ENCODE peak calls at places on chromosomes 11 and 22, in five cellular contexts. One of them, this sample, is unnamed.

GRCh38 chr11:106925245-106925644 is 93.0 kb downstream of the GUCY1A2 start:
- DNase-seq in astrocyte of the spinal cord: peak; percentile 14
- DNase-seq in endothelial cell: no peak
- DNase-seq in activated CD4-positive, CD25-positive, alpha-beta regulatory T cell: no peak
- DNase-seq in EL: peak; percentile 7
- DNase-seq in this sample: no peak

GRCh38 chr11:103798029-103798428 is 238.4 kb upstream of the DDI1 start:
- DNase-seq in astrocyte of the spinal cord: peak; percentile 69
- DNase-seq in endothelial cell: no peak
- DNase-seq in activated CD4-positive, CD25-positive, alpha-beta regulatory T cell: no peak
- DNase-seq in EL: peak; percentile 11
- DNase-seq in this sample: no peak

GRCh38 chr22:28043269-28043668 is 124.2 kb upstream of the PITPNB start:
- DNase-seq in astrocyte of the spinal cord: no peak
- DNase-seq in endothelial cell: no peak
- DNase-seq in activated CD4-positive, CD25-positive, alpha-beta regulatory T cell: no peak
- DNase-seq in EL: peak; percentile 30
- DNase-seq in this sample: no peak

GRCh38 chr11:33663121-33663520 is 37.5 kb downstream of the C11orf91 start:
- DNase-seq in astrocyte of the spinal cord: no peak
- DNase-seq in endothelial cell: no peak
- DNase-seq in activated CD4-positive, CD25-positive, alpha-beta regulatory T cell: no peak
- DNase-seq in EL: no peak
- DNase-seq in this sample: no peak

GRCh38 chr22:40236131-40236665 is 58.5 kb downstream of the TNRC6B start:
- DNase-seq in astrocyte of the spinal cord: no peak
- DNase-seq in endothelial cell: no peak
- DNase-seq in activated CD4-positive, CD25-positive, alpha-beta regulatory T cell: no peak
- DNase-seq in EL: no peak
- DNase-seq in this sample: no peak

GRCh38 chr11:120236169-120237107 is 3.5 kb upstream of the POU2F3 start:
- DNase-seq in astrocyte of the spinal cord: peak; percentile 26
- DNase-seq in endothelial cell: no peak
- DNase-seq in activated CD4-positive, CD25-positive, alpha-beta regulatory T cell: no peak
- DNase-seq in EL: peak; percentile 45
- DNase-seq in this sample: no peak

GRCh38 chr11:67648140-67648795 is 2.3 kb downstream of the ACY3 start:
- DNase-seq in astrocyte of the spinal cord: no peak
- DNase-seq in endothelial cell: peak; percentile 47
- DNase-seq in activated CD4-positive, CD25-positive, alpha-beta regulatory T cell: no peak
- DNase-seq in EL: no peak
- DNase-seq in this sample: no peak

GRCh38 chr22:39543095-39543494 is 10.5 kb upstream of the RPS19BP1 start:
- DNase-seq in astrocyte of the spinal cord: no peak
- DNase-seq in endothelial cell: peak; percentile 63
- DNase-seq in activated CD4-positive, CD25-positive, alpha-beta regulatory T cell: no peak
- DNase-seq in EL: peak; percentile 39
- DNase-seq in this sample: no peak

GRCh38 chr11:1888811-1889526 is 2.7 kb downstream of the PRR33 start:
- DNase-seq in astrocyte of the spinal cord: no peak
- DNase-seq in endothelial cell: no peak
- DNase-seq in activated CD4-positive, CD25-positive, alpha-beta regulatory T cell: no peak
- DNase-seq in EL: no peak
- DNase-seq in this sample: no peak

GRCh38 chr22:22207845-22208564 is 36.6 kb upstream of the VPREB1 start:
- DNase-seq in astrocyte of the spinal cord: peak; percentile 69
- DNase-seq in endothelial cell: peak; percentile 87
- DNase-seq in activated CD4-positive, CD25-positive, alpha-beta regulatory T cell: peak; percentile 70
- DNase-seq in EL: peak; percentile 63
- DNase-seq in this sample: no peak

GRCh38 chr22:45344339-45344738 is 34.6 kb downstream of the FAM118A start:
- DNase-seq in astrocyte of the spinal cord: peak; percentile 10
- DNase-seq in endothelial cell: peak; percentile 19
- DNase-seq in activated CD4-positive, CD25-positive, alpha-beta regulatory T cell: no peak
- DNase-seq in EL: no peak
- DNase-seq in this sample: no peak

GRCh38 chr11:125225401-125225800 is 60.9 kb downstream of the PKNOX2 start:
- DNase-seq in astrocyte of the spinal cord: no peak
- DNase-seq in endothelial cell: no peak
- DNase-seq in activated CD4-positive, CD25-positive, alpha-beta regulatory T cell: no peak
- DNase-seq in EL: no peak
- DNase-seq in this sample: no peak

GRCh38 chr22:44129614-44129976 is 51.1 kb upstream of the PARVG start:
- DNase-seq in astrocyte of the spinal cord: peak; percentile 32
- DNase-seq in endothelial cell: no peak
- DNase-seq in activated CD4-positive, CD25-positive, alpha-beta regulatory T cell: no peak
- DNase-seq in EL: peak; percentile 6
- DNase-seq in this sample: no peak

GRCh38 chr22:19766506-19767426 is 6.2 kb downstream of the TBX1 start:
- DNase-seq in astrocyte of the spinal cord: no peak
- DNase-seq in endothelial cell: peak; percentile 53
- DNase-seq in activated CD4-positive, CD25-positive, alpha-beta regulatory T cell: no peak
- DNase-seq in EL: peak; percentile 28
- DNase-seq in this sample: no peak

GRCh38 chr11:117907276-117908110 is 21.7 kb downstream of the TMPRSS13 start:
- DNase-seq in astrocyte of the spinal cord: peak; percentile 90
- DNase-seq in endothelial cell: peak; percentile 69
- DNase-seq in activated CD4-positive, CD25-positive, alpha-beta regulatory T cell: peak; percentile 26
- DNase-seq in EL: peak; percentile 82
- DNase-seq in this sample: peak; percentile 75

GRCh38 chr11:126101930-126102283 is 39.2 kb upstream of the CDON start:
- DNase-seq in astrocyte of the spinal cord: no peak
- DNase-seq in endothelial cell: no peak
- DNase-seq in activated CD4-positive, CD25-positive, alpha-beta regulatory T cell: no peak
- DNase-seq in EL: no peak
- DNase-seq in this sample: no peak

GRCh38 chr11:64340671-64341335 is 799 bp downstream of the CCDC88B start:
- DNase-seq in astrocyte of the spinal cord: no peak
- DNase-seq in endothelial cell: peak; percentile 69
- DNase-seq in activated CD4-positive, CD25-positive, alpha-beta regulatory T cell: peak; percentile 53
- DNase-seq in EL: no peak
- DNase-seq in this sample: peak; percentile 74

GRCh38 chr11:13955971-13956421 is 6.5 kb upstream of the SPON1 start:
- DNase-seq in astrocyte of the spinal cord: peak; percentile 64
- DNase-seq in endothelial cell: peak; percentile 64
- DNase-seq in activated CD4-positive, CD25-positive, alpha-beta regulatory T cell: no peak
- DNase-seq in EL: peak; percentile 61
- DNase-seq in this sample: no peak

GRCh38 chr11:112785104-112785503 is 176.1 kb upstream of the NCAM1 start:
- DNase-seq in astrocyte of the spinal cord: peak; percentile 13
- DNase-seq in endothelial cell: no peak
- DNase-seq in activated CD4-positive, CD25-positive, alpha-beta regulatory T cell: no peak
- DNase-seq in EL: peak; percentile 43
- DNase-seq in this sample: no peak

GRCh38 chr11:117096140-117096972 is 1.9 kb downstream of the SIK3 start:
- DNase-seq in astrocyte of the spinal cord: no peak
- DNase-seq in endothelial cell: no peak
- DNase-seq in activated CD4-positive, CD25-positive, alpha-beta regulatory T cell: no peak
- DNase-seq in EL: peak; percentile 61
- DNase-seq in this sample: no peak

GRCh38 chr11:47154738-47155570 is 21.7 kb downstream of the ARFGAP2 start:
- DNase-seq in astrocyte of the spinal cord: no peak
- DNase-seq in endothelial cell: no peak
- DNase-seq in activated CD4-positive, CD25-positive, alpha-beta regulatory T cell: no peak
- DNase-seq in EL: no peak
- DNase-seq in this sample: no peak

GRCh38 chr11:66327171-66328035 is 8.8 kb downstream of the RIN1 start:
- DNase-seq in astrocyte of the spinal cord: peak; percentile 71
- DNase-seq in endothelial cell: no peak
- DNase-seq in activated CD4-positive, CD25-positive, alpha-beta regulatory T cell: no peak
- DNase-seq in EL: peak; percentile 86
- DNase-seq in this sample: no peak

GRCh38 chr22:30277547-30278344 is 11.1 kb upstream of the OSM start:
- DNase-seq in astrocyte of the spinal cord: peak; percentile 82
- DNase-seq in endothelial cell: no peak
- DNase-seq in activated CD4-positive, CD25-positive, alpha-beta regulatory T cell: no peak
- DNase-seq in EL: peak; percentile 85
- DNase-seq in this sample: no peak

GRCh38 chr22:48742191-48742555 is 1085.5 kb downstream of the BRD1 start:
- DNase-seq in astrocyte of the spinal cord: no peak
- DNase-seq in endothelial cell: no peak
- DNase-seq in activated CD4-positive, CD25-positive, alpha-beta regulatory T cell: no peak
- DNase-seq in EL: no peak
- DNase-seq in this sample: no peak

GRCh38 chr11:2779499-2779980 is 79.7 kb upstream of the KCNQ1OT1 start:
- DNase-seq in astrocyte of the spinal cord: no peak
- DNase-seq in endothelial cell: peak; percentile 1
- DNase-seq in activated CD4-positive, CD25-positive, alpha-beta regulatory T cell: no peak
- DNase-seq in EL: no peak
- DNase-seq in this sample: peak; percentile 11

GRCh38 chr22:28424427-28425080 is 255.1 kb downstream of the TTC28 start:
- DNase-seq in astrocyte of the spinal cord: peak; percentile 32
- DNase-seq in endothelial cell: no peak
- DNase-seq in activated CD4-positive, CD25-positive, alpha-beta regulatory T cell: no peak
- DNase-seq in EL: peak; percentile 9
- DNase-seq in this sample: no peak

GRCh38 chr11:88175004-88175706 is at the start of gene RAB38:
- DNase-seq in astrocyte of the spinal cord: peak; percentile 21
- DNase-seq in endothelial cell: peak; percentile 47
- DNase-seq in activated CD4-positive, CD25-positive, alpha-beta regulatory T cell: no peak
- DNase-seq in EL: peak; percentile 65
- DNase-seq in this sample: peak; percentile 49

GRCh38 chr11:80156062-80156461 is 715.2 kb upstream of the TENM4 start:
- DNase-seq in astrocyte of the spinal cord: no peak
- DNase-seq in endothelial cell: no peak
- DNase-seq in activated CD4-positive, CD25-positive, alpha-beta regulatory T cell: no peak
- DNase-seq in EL: no peak
- DNase-seq in this sample: no peak

GRCh38 chr11:134132808-134133207 is 63.9 kb downstream of the JAM3 start:
- DNase-seq in astrocyte of the spinal cord: no peak
- DNase-seq in endothelial cell: no peak
- DNase-seq in activated CD4-positive, CD25-positive, alpha-beta regulatory T cell: no peak
- DNase-seq in EL: peak; percentile 13
- DNase-seq in this sample: no peak

GRCh38 chr22:28810839-28811491 is 10.6 kb upstream of the XBP1 start:
- DNase-seq in astrocyte of the spinal cord: no peak
- DNase-seq in endothelial cell: no peak
- DNase-seq in activated CD4-positive, CD25-positive, alpha-beta regulatory T cell: no peak
- DNase-seq in EL: no peak
- DNase-seq in this sample: no peak

GRCh38 chr11:66478823-66479740 is 1.2 kb upstream of the DPP3 start:
- DNase-seq in astrocyte of the spinal cord: no peak
- DNase-seq in endothelial cell: no peak
- DNase-seq in activated CD4-positive, CD25-positive, alpha-beta regulatory T cell: no peak
- DNase-seq in EL: peak; percentile 45
- DNase-seq in this sample: no peak

GRCh38 chr11:8262552-8263108 is 1.0 kb downstream of the LMO1 start:
- DNase-seq in astrocyte of the spinal cord: peak; percentile 63
- DNase-seq in endothelial cell: peak; percentile 54
- DNase-seq in activated CD4-positive, CD25-positive, alpha-beta regulatory T cell: no peak
- DNase-seq in EL: peak; percentile 69
- DNase-seq in this sample: peak; percentile 58

GRCh38 chr11:102478660-102479245 is 26.2 kb upstream of the TMEM123 start:
- DNase-seq in astrocyte of the spinal cord: no peak
- DNase-seq in endothelial cell: no peak
- DNase-seq in activated CD4-positive, CD25-positive, alpha-beta regulatory T cell: no peak
- DNase-seq in EL: no peak
- DNase-seq in this sample: no peak